ENCODE peak calls at places on chromosomes 4 and X, in ten cellular contexts. S is A673, X is colonic mucosa, J is fibroblast of lung, I is spleen, A is transverse colon, P is uterus, F is stomach, C is heart left ventricle, L is GM23338. V is an unnamed sample.

GRCh38 chr4:77821775-77822174 is 2.6 kb upstream of the CNOT6L start:
- DNase-seq in S (no peak), X (no peak), J (no peak), I (no peak), A (no peak), P (no peak), F (no peak), C (no peak), L (no peak), V (no peak)

GRCh38 chrX:112830540-112830939 is 10.1 kb downstream of the AMOT start:
- DNase-seq in S (no peak), X (no peak), J (no peak), I (no peak), A (no peak), P (no peak), F (no peak), C (no peak), L (no peak), V (no peak)

GRCh38 chr4:110955748-110956147 is 332.9 kb upstream of the PITX2 start:
- DNase-seq in S (no peak), X (no peak), J (no peak), I (no peak), A (no peak), P (no peak), F (no peak), C (no peak), L (no peak), V (no peak)

GRCh38 chrX:74232859-74233258 is 71.1 kb upstream of the ZCCHC13 start:
- DNase-seq in S (peak), X (no peak), J (peak), I (no peak), A (no peak), P (no peak), F (no peak), C (no peak), L (peak), V (no peak)

GRCh38 chrX:8037593-8038348 is 110.6 kb upstream of the PNPLA4 start:
- DNase-seq in S (no peak), X (no peak), J (no peak), I (no peak), A (no peak), P (no peak), F (no peak), C (no peak), L (peak), V (no peak)

GRCh38 chr4:80134936-80135701 is 62.1 kb upstream of the ANTXR2 start:
- DNase-seq in S (no peak), X (no peak), J (peak), I (no peak), A (no peak), P (no peak), F (no peak), C (no peak), L (no peak), V (no peak)

GRCh38 chr4:145298885-145299284 is 118.5 kb upstream of the OTUD4 start:
- DNase-seq in S (no peak), X (peak), J (no peak), I (no peak), A (peak), P (no peak), F (peak), C (no peak), L (no peak), V (no peak)

GRCh38 chrX:68681443-68681941 is 34.0 kb downstream of the STARD8 start:
- DNase-seq in S (no peak), X (no peak), J (peak), I (no peak), A (no peak), P (no peak), F (no peak), C (peak), L (no peak), V (no peak)

GRCh38 chr4:145481164-145481941 is at the start of gene SMAD1:
- DNase-seq in S (peak), X (peak), J (peak), I (peak), A (peak), P (peak), F (peak), C (peak), L (peak), V (peak)

GRCh38 chr4:124903995-124904722 is 191.6 kb upstream of the ANKRD50 start:
- DNase-seq in S (peak), X (no peak), J (peak), I (no peak), A (no peak), P (no peak), F (peak), C (peak), L (peak), V (no peak)

GRCh38 chr4:82099863-82100579 is 273.8 kb downstream of the HNRNPD start:
- DNase-seq in S (no peak), X (no peak), J (peak), I (no peak), A (no peak), P (peak), F (no peak), C (no peak), L (no peak), V (no peak)

GRCh38 chr4:73735231-73735630 is 5.1 kb upstream of the CXCL8 start:
- DNase-seq in S (no peak), X (no peak), J (peak), I (no peak), A (no peak), P (no peak), F (no peak), C (no peak), L (no peak), V (no peak)

GRCh38 chr4:7727727-7728126 is 211.9 kb downstream of the AFAP1 start:
- DNase-seq in S (no peak), X (no peak), J (no peak), I (no peak), A (no peak), P (no peak), F (no peak), C (no peak), L (no peak), V (no peak)

GRCh38 chrX:130705591-130705990 is 197.4 kb downstream of the ENOX2 start:
- DNase-seq in S (no peak), X (peak), J (no peak), I (no peak), A (no peak), P (no peak), F (no peak), C (no peak), L (no peak), V (no peak)

GRCh38 chr4:138348055-138348454 is 105.9 kb upstream of the SLC7A11 start:
- DNase-seq in S (no peak), X (no peak), J (peak), I (no peak), A (no peak), P (no peak), F (no peak), C (no peak), L (no peak), V (no peak)

GRCh38 chr4:105036991-105037390 is 109.7 kb upstream of the TET2 start:
- DNase-seq in S (no peak), X (no peak), J (no peak), I (no peak), A (no peak), P (no peak), F (no peak), C (no peak), L (no peak), V (no peak)

GRCh38 chr4:94412019-94413017 is 39.4 kb upstream of the PDLIM5 start:
- DNase-seq in S (peak), X (peak), J (peak), I (no peak), A (no peak), P (no peak), F (no peak), C (no peak), L (no peak), V (no peak)

GRCh38 chr4:151854731-151855130 is 93.9 kb upstream of the GATB start:
- DNase-seq in S (no peak), X (no peak), J (peak), I (no peak), A (no peak), P (no peak), F (no peak), C (no peak), L (no peak), V (peak)

GRCh38 chrX:105706041-105706440 is 116.3 kb upstream of the NRK start:
- DNase-seq in S (no peak), X (no peak), J (no peak), I (no peak), A (no peak), P (no peak), F (no peak), C (no peak), L (no peak), V (no peak)

GRCh38 chr4:1637580-1638271 is 46.4 kb downstream of the FAM53A start:
- DNase-seq in S (no peak), X (no peak), J (no peak), I (no peak), A (no peak), P (no peak), F (no peak), C (no peak), L (no peak), V (no peak)

GRCh38 chrX:1658083-1658463 is 43.2 kb downstream of the ASMT start:
- DNase-seq in S (no peak), X (no peak), J (no peak), I (peak), A (no peak), P (no peak), F (no peak), C (no peak), L (no peak), V (no peak)

GRCh38 chr4:105815701-105816100 is 79.6 kb upstream of the NPNT start:
- DNase-seq in S (no peak), X (no peak), J (no peak), I (no peak), A (no peak), P (no peak), F (no peak), C (no peak), L (no peak), V (no peak)

GRCh38 chrX:110450050-110450449 is 91.4 kb downstream of the RTL9 start:
- DNase-seq in S (peak), X (peak), J (peak), I (no peak), A (peak), P (peak), F (peak), C (peak), L (peak), V (peak)

GRCh38 chr4:131644619-131645018 is 1504.5 kb upstream of the PCDH10 start:
- DNase-seq in S (peak), X (no peak), J (peak), I (no peak), A (no peak), P (no peak), F (no peak), C (no peak), L (peak), V (no peak)

GRCh38 chr4:80948161-80948560 is 82.3 kb upstream of the BMP3 start:
- DNase-seq in S (no peak), X (no peak), J (no peak), I (no peak), A (no peak), P (no peak), F (no peak), C (no peak), L (no peak), V (no peak)

GRCh38 chr4:98710831-98711230 is 52.4 kb upstream of the TSPAN5 start:
- DNase-seq in S (no peak), X (no peak), J (peak), I (no peak), A (no peak), P (no peak), F (no peak), C (no peak), L (no peak), V (no peak)

GRCh38 chr4:189740873-189741272 is 199.8 kb upstream of the FRG1 start:
- DNase-seq in S (no peak), X (no peak), J (no peak), I (no peak), A (no peak), P (no peak), F (no peak), C (no peak), L (no peak), V (no peak)

GRCh38 chr4:164056426-164057142 is 562.1 kb downstream of the TMA16 start:
- DNase-seq in S (no peak), X (no peak), J (peak), I (no peak), A (no peak), P (no peak), F (no peak), C (no peak), L (no peak), V (no peak)

GRCh38 chr4:36224969-36225903 is 19.1 kb downstream of the ARAP2 start:
- DNase-seq in S (no peak), X (no peak), J (no peak), I (no peak), A (no peak), P (no peak), F (no peak), C (no peak), L (no peak), V (no peak)

GRCh38 chrX:100658936-100659335 is 14.9 kb downstream of the SRPX2 start:
- DNase-seq in S (no peak), X (peak), J (no peak), I (no peak), A (no peak), P (no peak), F (no peak), C (no peak), L (no peak), V (no peak)

GRCh38 chrX:69133561-69134542 is 31.4 kb downstream of the PJA1 start:
- DNase-seq in S (peak), X (peak), J (peak), I (no peak), A (no peak), P (peak), F (no peak), C (peak), L (peak), V (no peak)

GRCh38 chrX:150456466-150456865 is 93.3 kb downstream of the MAMLD1 start:
- DNase-seq in S (no peak), X (no peak), J (peak), I (no peak), A (no peak), P (no peak), F (no peak), C (no peak), L (no peak), V (no peak)

GRCh38 chr4:8228319-8229250 is 29.5 kb downstream of the SH3TC1 start:
- DNase-seq in S (peak), X (peak), J (peak), I (peak), A (peak), P (peak), F (peak), C (peak), L (no peak), V (no peak)

GRCh38 chrX:22345884-22346283 is 73.2 kb downstream of the CBLL2 start:
- DNase-seq in S (no peak), X (no peak), J (peak), I (no peak), A (no peak), P (no peak), F (no peak), C (no peak), L (no peak), V (no peak)

GRCh38 chr4:41297832-41298231 is 41.1 kb downstream of the UCHL1 start:
- DNase-seq in S (no peak), X (no peak), J (no peak), I (no peak), A (no peak), P (no peak), F (no peak), C (no peak), L (no peak), V (no peak)

GRCh38 chrX:7617994-7618393 is 225.0 kb upstream of the VCX start:
- DNase-seq in S (no peak), X (no peak), J (no peak), I (no peak), A (no peak), P (no peak), F (no peak), C (no peak), L (no peak), V (no peak)

DNA sequence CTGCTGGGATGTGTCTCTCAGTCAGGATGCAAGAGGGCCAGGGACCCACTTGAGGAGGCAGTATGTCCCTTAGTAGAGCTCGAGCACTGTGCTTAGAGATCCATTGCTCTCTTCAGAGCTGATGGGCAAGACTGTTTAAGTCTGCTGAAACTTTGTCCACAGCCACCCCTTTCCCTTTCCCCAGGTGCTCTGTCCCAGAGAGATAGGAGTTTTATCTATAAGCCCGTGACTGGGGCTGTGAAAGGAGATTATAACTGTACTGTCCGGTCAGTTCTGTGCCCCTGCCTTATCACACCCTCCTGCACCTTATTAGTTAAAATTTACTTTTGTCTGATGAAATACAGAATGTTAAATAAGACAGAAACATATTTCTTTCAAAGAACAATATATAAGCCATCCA is 378.4 kb downstream of the PABPC4L start:
- DNase-seq in S (no peak), X (no peak), J (no peak), I (no peak), A (no peak), P (no peak), F (no peak), C (no peak), L (no peak), V (no peak)
- TF ChIP-seq CTCF in S (no peak), X (no peak), J (no peak), I (no peak), A (no peak), P (no peak), F (no peak), C (no peak), L (no peak), V (no peak)

GRCh38 chr4:143488684-143489083 is 24.8 kb upstream of the SMARCA5 start:
- DNase-seq in S (no peak), X (no peak), J (no peak), I (no peak), A (no peak), P (no peak), F (no peak), C (no peak), L (no peak), V (no peak)

GRCh38 chr4:143486314-143486713 is 27.2 kb upstream of the SMARCA5 start:
- DNase-seq in S (no peak), X (no peak), J (no peak), I (no peak), A (no peak), P (no peak), F (no peak), C (no peak), L (no peak), V (no peak)

GRCh38 chr4:143489116-143489515 is 24.4 kb upstream of the SMARCA5 start:
- DNase-seq in S (no peak), X (no peak), J (peak), I (no peak), A (no peak), P (no peak), F (no peak), C (no peak), L (no peak), V (no peak)
- H3K27ac ChIP-seq in S (no peak), X (no peak), J (no peak), I (no peak), A (no peak), P (no peak), F (no peak), C (no peak), L (no peak), V (no peak)

DNA sequence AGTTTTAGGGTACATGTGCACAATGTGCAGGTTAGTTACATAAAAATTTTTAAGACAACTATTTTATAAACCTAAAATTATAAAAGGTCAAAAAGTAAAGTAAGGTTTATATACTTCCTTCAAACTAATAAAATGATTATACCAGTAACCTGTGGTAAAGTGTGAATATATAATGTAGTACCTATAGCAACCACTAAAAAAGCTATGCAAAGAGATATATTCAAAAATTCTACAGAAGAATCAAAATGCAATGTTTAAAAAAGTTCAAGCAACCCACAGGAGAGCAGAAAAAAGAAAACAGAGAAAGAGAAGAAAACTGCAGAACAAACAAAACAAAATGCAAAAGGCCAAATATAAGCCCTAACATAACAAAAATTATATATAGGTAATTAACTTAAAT is 379.5 kb upstream of the GALNTL6 start:
- DNase-seq in S (no peak), X (no peak), J (no peak), I (no peak), A (no peak), P (no peak), F (no peak), C (no peak), L (no peak), V (no peak)
- TF ChIP-seq CTCF in S (no peak), X (no peak), J (no peak), I (no peak), A (no peak), P (no peak), F (no peak), C (peak), L (peak), V (no peak)

GRCh38 chrX:47619486-47620302 is at the start of gene SYN1:
- DNase-seq in S (peak), X (peak), J (peak), I (peak), A (peak), P (peak), F (peak), C (peak), L (peak), V (peak)
- H3K27ac ChIP-seq in S (no peak), X (no peak), J (no peak), I (no peak), A (no peak), P (no peak), F (no peak), C (no peak), L (no peak), V (no peak)

V was measured in esophagus muscularis mucosa.